ENCODE peak calls at places on chromosomes 2 and 18, in five cellular contexts. U is fibroblast of lung, O is AG09319, I is cardiac muscle cell, D is bronchial epithelial cell. K is an unnamed sample.

GRCh38 chr2:160324161-160324768 is 124.2 kb upstream of the ITGB6 start:
- DNase-seq in O (no peak), D (peak; percentile 53), I (peak; percentile 59), U (peak; percentile 48), K (peak; percentile 32)

GRCh38 chr18:51731070-51731469 is 533.6 kb upstream of the MEX3C start:
- DNase-seq in I (no peak), D (no peak), O (no peak), U (no peak), K (no peak)

GRCh38 chr2:118582058-118582457 is 265.4 kb downstream of the EN1 start:
- DNase-seq in I (no peak), D (no peak), O (no peak), U (no peak), K (no peak)

GRCh38 chr18:41993151-41993550 is 38.1 kb downstream of the PIK3C3 start:
- DNase-seq in I (no peak), D (no peak), O (no peak), U (no peak), K (no peak)

GRCh38 chr2:71605173-71605641 is 151.8 kb downstream of the DYSF start:
- DNase-seq in D (no peak), I (no peak), U (no peak), O (no peak), K (no peak)

GRCh38 chr2:192190474-192190873 is 4.3 kb downstream of the TMEFF2 start:
- DNase-seq in D (peak; percentile 42), I (peak; percentile 28), O (peak; percentile 5), U (peak; percentile 48), K (peak; percentile 16)

GRCh38 chr2:96907405-96908041 is 37.6 kb upstream of the SEMA4C start:
- DNase-seq in U (peak; percentile 70), O (peak; percentile 43), I (peak; percentile 90), D (no peak), K (no peak)

GRCh38 chr2:26847663-26848335 is at the start of gene DPYSL5:
- DNase-seq in D (no peak), U (no peak), O (no peak), I (peak; percentile 72), K (peak; percentile 48)

GRCh38 chr18:2406544-2406943 is 164.8 kb downstream of the METTL4 start:
- DNase-seq in I (no peak), O (peak; percentile 71), U (peak; percentile 67), D (no peak), K (no peak)

GRCh38 chr18:26575865-26576217 is 27.5 kb upstream of the KCTD1 start:
- DNase-seq in U (no peak), I (no peak), O (no peak), D (no peak), K (no peak)

GRCh38 chr18:2657788-2658458 is 2.4 kb downstream of the SMCHD1 start:
- DNase-seq in D (peak; percentile 63), O (peak; percentile 53), U (peak; percentile 86), I (no peak), K (peak; percentile 38)

GRCh38 chr2:26575836-26576564 is 65.2 kb downstream of the CIB4 start:
- DNase-seq in D (no peak), O (no peak), I (no peak), U (no peak), K (no peak)

GRCh38 chr2:85804583-85804982 is 50.8 kb downstream of the ATOH8 start:
- DNase-seq in I (peak; percentile 43), U (no peak), O (no peak), D (peak; percentile 14), K (no peak)

GRCh38 chr2:71919701-71920100 is 228.0 kb downstream of the CYP26B1 start:
- DNase-seq in U (peak; percentile 17), O (no peak), I (no peak), D (no peak), K (no peak)

GRCh38 chr18:74476154-74476553 is 19.0 kb upstream of the DIPK1C start:
- DNase-seq in D (no peak), I (peak; percentile 62), U (no peak), O (no peak), K (no peak)

GRCh38 chr2:46010925-46011490 is 286.2 kb upstream of the EPAS1 start:
- DNase-seq in I (peak; percentile 41), O (no peak), D (peak; percentile 67), U (peak; percentile 45), K (peak; percentile 62)

GRCh38 chr2:40872580-40872979 is 420.7 kb upstream of the SLC8A1 start:
- DNase-seq in D (no peak), U (no peak), I (no peak), O (no peak), K (no peak)

GRCh38 chr2:227870710-227871374 is 589 bp upstream of the DAW1 start:
- DNase-seq in U (peak; percentile 98), O (no peak), D (peak; percentile 97), I (no peak), K (no peak)

GRCh38 chr2:149166958-149167810 is 128.7 kb downstream of the LYPD6B start:
- DNase-seq in D (peak; percentile 59), I (no peak), U (peak; percentile 14), O (no peak), K (no peak)

GRCh38 chr2:70616168-70616694 is 62.6 kb upstream of the TGFA start:
- DNase-seq in U (no peak), D (peak; percentile 99), I (no peak), O (no peak), K (no peak)

GRCh38 chr18:72867721-72868665 is at the start of gene NETO1:
- DNase-seq in U (peak; percentile 41), O (no peak), I (peak; percentile 54), D (no peak), K (peak; percentile 53)

GRCh38 chr18:24300703-24301102 is 96.9 kb downstream of the OSBPL1A start:
- DNase-seq in D (peak; percentile 34), O (no peak), U (no peak), I (no peak), K (no peak)

GRCh38 chr2:199663157-199663556 is 187.8 kb downstream of the FTCDNL1 start:
- DNase-seq in U (no peak), D (no peak), O (no peak), I (no peak), K (peak; percentile 32)

GRCh38 chr2:9951272-9951521 is 296 bp upstream of the GRHL1 start:
- DNase-seq in O (peak; percentile 69), U (no peak), I (no peak), D (no peak), K (no peak)

GRCh38 chr18:67305466-67305865 is 211.1 kb downstream of the DSEL start:
- DNase-seq in D (no peak), O (no peak), U (no peak), I (no peak), K (no peak)

GRCh38 chr2:241508240-241508509 is 209 bp downstream of the STK25 start:
- DNase-seq in I (no peak), D (no peak), U (no peak), O (no peak), K (peak; percentile 90)

GRCh38 chr2:241509408-241509784 is 1.0 kb upstream of the STK25 start:
- DNase-seq in D (no peak), I (no peak), U (no peak), O (no peak), K (no peak)

GRCh38 chr2:241506793-241507429 is 1.5 kb downstream of the STK25 start:
- DNase-seq in I (no peak), U (no peak), O (no peak), D (no peak), K (no peak)

GRCh38 chr2:241508510-241509407 is at the start of gene STK25:
- DNase-seq in O (peak; percentile 94), U (peak; percentile 98), I (peak; percentile 99), D (peak; percentile 90), K (peak; percentile 100)

GRCh38 chr2:241507430-241508239 is 749 bp downstream of the STK25 start:
- DNase-seq in U (peak; percentile 37), I (peak; percentile 84), O (no peak), D (peak; percentile 10), K (peak; percentile 78)
- TF ChIP-seq CTCF in U (no peak), I (peak; percentile 24), O (peak; percentile 9), D (peak; percentile 20), K (peak; percentile 15)

DNA sequence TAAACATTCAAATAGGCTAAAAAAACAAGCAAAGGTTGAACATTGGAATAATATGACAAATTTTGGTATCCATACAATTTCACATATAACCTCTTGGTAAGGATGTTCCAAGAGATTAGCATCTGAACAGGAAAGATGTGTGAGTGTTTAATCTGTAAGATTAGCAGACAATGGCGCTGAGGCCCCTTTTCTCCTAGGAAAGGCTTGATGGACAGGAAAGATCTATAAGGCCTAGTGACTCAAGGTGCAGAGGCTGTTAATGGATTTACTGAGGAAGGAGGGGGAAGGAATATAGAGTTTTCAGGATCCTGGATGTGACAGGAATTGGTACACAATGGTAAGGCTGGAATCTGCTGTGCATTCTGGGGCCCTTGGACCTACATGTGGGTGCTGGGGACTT is 48.1 kb upstream of the SMAD2 start:
- DNase-seq in U (no peak), O (no peak), I (no peak), D (no peak), K (no peak)
- TF ChIP-seq CTCF in U (no peak), O (no peak), I (no peak), D (no peak), K (no peak)

GRCh38 chr2:49226360-49226759 is 72.0 kb upstream of the FSHR start:
- DNase-seq in I (no peak), O (no peak), U (no peak), D (no peak), K (no peak)
- TF ChIP-seq CTCF in I (no peak), O (no peak), U (no peak), D (no peak), K (no peak)

GRCh38 chr2:66030553-66030952 is 404.4 kb upstream of the MEIS1 start:
- DNase-seq in I (no peak), O (no peak), U (no peak), D (peak; percentile 26), K (no peak)
- TF ChIP-seq CTCF in I (no peak), O (no peak), U (peak; percentile 32), D (peak; percentile 14), K (no peak)

K was measured in GM13977.